ENCODE peak calls at places on chromosomes 6 and 20, in four cellular contexts. U, N, C and E are unnamed samples.

GRCh38 chr6:34523441-34524206 is 32.5 kb downstream of the SPDEF start:
- DNase-seq in U (no peak), C (no peak), N (no peak), E (no peak)

GRCh38 chr6:157613011-157613522 is 210.0 kb upstream of the SNX9 start:
- DNase-seq in U (no peak), C (no peak), N (no peak), E (no peak)

GRCh38 chr20:9515761-9516657 is 1.6 kb downstream of the LAMP5 start:
- DNase-seq in C (no peak), N (no peak), U (no peak), E (no peak)

GRCh38 chr6:153843420-153843819 is 195.6 kb upstream of the OPRM1 start:
- DNase-seq in C (no peak), N (no peak), U (no peak), E (no peak)

GRCh38 chr20:58900292-58900931 is 47.9 kb downstream of the GNAS start:
- DNase-seq in N (no peak), C (no peak), U (no peak), E (no peak)

GRCh38 chr6:26362093-26362835 is 2.7 kb upstream of the BTN3A2 start:
- DNase-seq in C (no peak), N (no peak), U (no peak), E (no peak)

GRCh38 chr6:162343902-162344226 is 383.7 kb downstream of the PRKN start:
- DNase-seq in N (no peak), C (no peak), U (no peak), E (no peak)

GRCh38 chr6:134984821-134985220 is 34.9 kb upstream of the ALDH8A1 start:
- DNase-seq in U (no peak), N (no peak), C (no peak), E (no peak)

GRCh38 chr6:11410539-11411307 is 126.8 kb upstream of the TMEM170B start:
- DNase-seq in C (no peak), N (no peak), U (no peak), E (no peak)

GRCh38 chr6:16239798-16240123 is 1.4 kb downstream of the GMPR start:
- DNase-seq in N (no peak), C (no peak), U (no peak), E (no peak)

GRCh38 chr20:1702288-1702687 is 44.7 kb upstream of the SIRPG start:
- DNase-seq in C (no peak), U (no peak), N (no peak), E (no peak)

GRCh38 chr6:30557683-30557981 is 537 bp downstream of the PRR3 start:
- DNase-seq in C (no peak), N (no peak), U (no peak), E (no peak)

GRCh38 chr20:51486197-51487005 is 56.1 kb downstream of the NFATC2 start:
- DNase-seq in N (no peak), C (no peak), U (no peak), E (no peak)

GRCh38 chr6:123745877-123746276 is 57.8 kb upstream of the NKAIN2 start:
- DNase-seq in U (no peak), N (no peak), C (no peak), E (no peak)

GRCh38 chr20:61218886-61219480 is 33.1 kb upstream of the CDH4 start:
- DNase-seq in C (no peak), N (no peak), U (no peak), E (no peak)

GRCh38 chr6:151478670-151479069 is 15.1 kb upstream of the CCDC170 start:
- DNase-seq in U (no peak), N (no peak), C (no peak), E (no peak)

GRCh38 chr6:116330511-116330910 is 40.2 kb upstream of the DSE start:
- DNase-seq in C (no peak), N (no peak), U (no peak), E (no peak)

GRCh38 chr6:16749516-16750485 is 11.5 kb downstream of the ATXN1 start:
- DNase-seq in U (no peak), C (no peak), N (no peak), E (no peak)

DNA sequence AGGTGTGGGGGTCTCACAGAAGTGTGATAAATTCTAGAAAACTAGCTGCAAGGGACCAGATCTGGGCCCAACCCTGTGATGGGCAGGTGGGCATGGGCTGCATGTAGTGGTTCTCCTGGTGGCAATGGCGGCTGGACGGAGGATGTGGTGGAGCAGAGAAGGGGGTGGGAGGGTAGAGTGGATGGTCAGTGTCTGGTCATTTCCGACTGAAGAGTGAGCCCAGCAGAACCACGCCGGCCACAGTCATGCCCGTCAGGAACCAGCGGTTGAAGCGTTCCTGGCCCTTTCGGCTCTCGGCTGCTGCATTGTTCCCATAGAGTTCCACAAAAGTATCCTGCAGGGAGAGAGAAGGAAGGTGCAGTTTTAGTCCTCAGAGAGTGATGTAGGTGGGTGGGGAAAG is 28.0 kb downstream of the COX4I2 start:
- DNase-seq in C (no peak), N (no peak), U (no peak), E (no peak)
- H3K4me1 ChIP-seq in C (no peaks in the 10 kb centered on the region), N (peaks cover 94% of the 10 kb centered on the region), U (peaks cover 12% of the 10 kb centered on the region), E (peaks cover 83% of the 10 kb centered on the region)

DNA sequence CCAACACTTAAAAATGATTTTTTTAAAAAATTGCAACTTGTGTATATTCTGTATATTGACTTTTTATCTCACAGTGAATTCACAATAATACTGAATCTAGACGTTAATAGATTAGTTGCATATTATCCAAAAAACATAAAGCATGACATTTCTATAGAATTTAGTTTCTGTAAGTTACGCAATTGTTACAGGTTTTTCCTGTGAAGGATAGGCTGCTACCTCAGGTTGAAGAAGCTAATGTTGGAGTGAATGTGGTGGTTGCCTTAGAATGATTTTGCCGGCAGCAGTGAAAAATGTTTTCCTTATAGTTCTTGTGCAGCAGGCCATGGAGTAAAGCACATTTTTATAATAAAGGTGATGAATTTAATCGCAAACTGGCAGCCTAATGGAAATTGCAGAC is 20.5 kb downstream of the QKI start:
- DNase-seq in C (no peak), U (no peak), N (no peak), E (no peak)
- H3K4me1 ChIP-seq in C (no peaks in the 10 kb centered on the region), U (no peaks in the 10 kb centered on the region), N (peaks cover 88% of the 10 kb centered on the region), E (peaks cover 65% of the 10 kb centered on the region)

GRCh38 chr6:165952514-165952913 is 215.1 kb downstream of the TBXT start:
- DNase-seq in N (no peak), U (no peak), C (no peak), E (no peak)
- H3K4me1 ChIP-seq in N (no peaks in the 10 kb centered on the region), U (no peaks in the 10 kb centered on the region), C (no peaks in the 10 kb centered on the region), E (no peaks in the 10 kb centered on the region)

GRCh38 chr6:39887692-39888450 is 46.4 kb downstream of the MOCS1 start:
- DNase-seq in N (no peak), C (peak; percentile 78), U (no peak), E (peak; percentile 70)
- H3K4me1 ChIP-seq in N (peaks cover 31% of the 10 kb centered on the region), C (no peaks in the 10 kb centered on the region), U (peaks cover 4% of the 10 kb centered on the region), E (peaks cover 77% of the 10 kb centered on the region)

DNA sequence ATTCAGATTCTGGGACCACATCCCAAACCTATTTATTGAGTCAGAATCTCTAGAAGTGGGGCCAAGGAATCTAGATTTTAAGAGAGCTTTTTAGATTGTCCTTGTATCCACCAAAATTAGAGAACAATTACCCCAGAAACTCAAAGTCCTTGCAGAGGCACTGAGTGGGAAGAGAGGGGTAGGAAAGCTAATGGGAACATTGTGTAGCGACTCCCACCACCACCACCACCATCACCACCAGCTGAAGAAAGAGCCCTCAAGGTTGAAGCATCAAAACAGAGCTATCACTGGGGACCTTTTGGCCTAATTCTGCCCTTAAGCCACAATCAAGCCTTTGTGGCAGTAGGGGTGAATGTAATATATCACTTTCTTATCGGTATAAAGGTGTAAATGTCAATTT is 39.0 kb upstream of the SLC32A1 start:
- DNase-seq in C (no peak), U (no peak), N (no peak), E (no peak)
- H3K4me1 ChIP-seq in C (no peaks in the 10 kb centered on the region), U (no peaks in the 10 kb centered on the region), N (no peaks in the 10 kb centered on the region), E (no peaks in the 10 kb centered on the region)

GRCh38 chr6:149857541-149857940 is 6.6 kb downstream of the LRP11 start:
- DNase-seq in N (no peak), C (no peak), U (no peak), E (no peak)
- H3K4me1 ChIP-seq in N (peaks cover 100% of the 10 kb centered on the region), C (peaks cover 3% of the 10 kb centered on the region), U (peaks cover 5% of the 10 kb centered on the region), E (peaks cover 1% of the 10 kb centered on the region)

GRCh38 chr6:136012948-136013347 is 161.4 kb downstream of the PDE7B start:
- DNase-seq in C (no peak), N (no peak), U (no peak), E (no peak)
- H3K4me1 ChIP-seq in C (no peaks in the 10 kb centered on the region), N (no peaks in the 10 kb centered on the region), U (no peaks in the 10 kb centered on the region), E (no peaks in the 10 kb centered on the region)

DNA sequence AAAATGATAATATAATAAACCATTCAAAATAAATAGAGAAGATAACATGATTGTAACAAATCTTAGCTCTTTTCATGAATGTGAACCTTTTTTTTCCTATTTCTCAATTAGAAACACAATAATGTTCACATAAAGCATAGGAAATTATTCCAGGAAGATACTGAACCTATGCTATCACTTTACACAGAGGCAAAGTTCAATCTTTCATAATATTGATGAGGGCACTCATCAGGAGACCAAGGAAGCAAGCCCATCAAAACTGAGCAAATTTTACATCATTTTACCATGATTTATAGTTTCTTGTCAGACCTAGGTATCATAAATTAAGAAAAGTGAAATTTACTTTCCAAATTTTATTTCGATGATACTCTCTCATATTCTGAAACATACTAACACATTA is 938.5 kb downstream of the TBC1D32 start:
- DNase-seq in N (no peak), U (no peak), C (no peak), E (no peak)
- H3K4me1 ChIP-seq in N (no peaks in the 10 kb centered on the region), U (no peaks in the 10 kb centered on the region), C (no peaks in the 10 kb centered on the region), E (no peaks in the 10 kb centered on the region)

GRCh38 chr6:14732845-14733757 is 512.8 kb upstream of the JARID2 start:
- DNase-seq in N (no peak), C (no peak), U (peak; percentile 38), E (no peak)
- H3K4me1 ChIP-seq in N (peaks cover 42% of the 10 kb centered on the region), C (no peaks in the 10 kb centered on the region), U (no peaks in the 10 kb centered on the region), E (no peaks in the 10 kb centered on the region)

GRCh38 chr6:158970640-158971291 is 29.2 kb downstream of the RSPH3 start:
- DNase-seq in U (no peak), N (no peak), C (no peak), E (no peak)
- H3K4me1 ChIP-seq in U (no peaks in the 10 kb centered on the region), N (peaks cover 5% of the 10 kb centered on the region), C (no peaks in the 10 kb centered on the region), E (no peaks in the 10 kb centered on the region)